ENCODE peak calls at places on chromosomes 11 and 22, in four cellular contexts. O is HFF-Myc, X is tibial nerve, V is cardiac muscle cell. P is an unnamed sample.

GRCh38 chr11:63951779-63952536 is 13.2 kb downstream of the NAA40 start:
- DNase-seq in O (no peak), X (no peak), V (no peak), P (no peak)

GRCh38 chr11:132886335-132886734 is 646.0 kb downstream of the OPCML start:
- DNase-seq in O (no peak), X (no peak), V (peak), P (no peak)

GRCh38 chr22:49298834-49299750 is 528.6 kb downstream of the BRD1 start:
- DNase-seq in O (no peak), X (no peak), V (no peak), P (peak)

GRCh38 chr11:12287374-12288211 is 89.8 kb upstream of the PARVA start:
- DNase-seq in O (peak), X (no peak), V (peak), P (peak)

GRCh38 chr11:90849278-90849677 is 626.4 kb upstream of the CHORDC1 start:
- DNase-seq in O (no peak), X (no peak), V (no peak), P (no peak)

GRCh38 chr22:44365196-44365802 is 52.5 kb upstream of the SHISAL1 start:
- DNase-seq in O (no peak), X (no peak), V (no peak), P (no peak)

GRCh38 chr11:58024601-58025091 is 965 bp downstream of the OR9Q1 start:
- DNase-seq in O (no peak), X (peak), V (peak), P (peak)

GRCh38 chr11:75968021-75968685 is 153.1 kb downstream of the UVRAG start:
- DNase-seq in O (no peak), X (no peak), V (no peak), P (no peak)

GRCh38 chr11:126146454-126147192 is 64.8 kb downstream of the RPUSD4 start:
- DNase-seq in O (no peak), X (no peak), V (no peak), P (no peak)

GRCh38 chr11:117580866-117581265 is 216.2 kb downstream of the DSCAML1 start:
- DNase-seq in O (no peak), X (no peak), V (no peak), P (peak)

GRCh38 chr11:46489668-46490560 is 98.3 kb upstream of the CHRM4 start:
- DNase-seq in O (no peak), X (no peak), V (peak), P (no peak)

GRCh38 chr22:22248878-22249277 is 4.3 kb downstream of the VPREB1 start:
- DNase-seq in O (no peak), X (no peak), V (no peak), P (no peak)

GRCh38 chr22:44538071-44538470 is 40.0 kb upstream of the RTL6 start:
- DNase-seq in O (no peak), X (no peak), V (no peak), P (no peak)

GRCh38 chr11:104256525-104256924 is 92.6 kb upstream of the PDGFD start:
- DNase-seq in O (no peak), X (no peak), V (peak), P (no peak)

GRCh38 chr11:17611049-17611448 is 64.0 kb downstream of the OTOG start:
- DNase-seq in O (no peak), X (no peak), V (no peak), P (no peak)

GRCh38 chr11:103798456-103798855 is 238.0 kb upstream of the DDI1 start:
- DNase-seq in O (no peak), X (no peak), V (no peak), P (no peak)

GRCh38 chr22:37751449-37752188 is 54.8 kb downstream of the TRIOBP start:
- DNase-seq in O (no peak), X (no peak), V (no peak), P (no peak)
- H3K4me3 ChIP-seq in O (no peak), X (no peak), V (no peak), P (no peak)

GRCh38 chr11:21427750-21428149 is 758.4 kb downstream of the NELL1 start:
- DNase-seq in O (no peak), X (no peak), V (no peak), P (no peak)

GRCh38 chr11:21426931-21427330 is 757.5 kb downstream of the NELL1 start:
- DNase-seq in O (no peak), X (no peak), V (no peak), P (no peak)

DNA sequence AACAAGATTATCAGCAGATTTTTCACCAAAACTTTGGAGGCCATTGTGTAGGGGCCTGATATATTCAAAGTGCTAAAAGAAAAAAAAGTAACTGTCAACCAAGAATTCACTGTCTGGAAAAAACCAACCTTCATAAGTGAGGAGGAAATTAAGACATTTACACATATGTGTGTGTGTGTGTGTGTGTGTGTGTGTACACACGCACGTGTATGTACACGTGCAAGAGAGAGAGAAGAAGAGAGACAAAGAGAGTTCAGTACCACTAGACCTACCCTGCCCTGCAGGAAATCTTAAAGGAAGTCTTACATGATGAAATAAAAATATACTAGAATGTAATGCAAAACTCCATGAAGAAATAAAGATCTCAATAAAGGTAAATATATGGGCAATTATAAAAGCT is 752.5 kb downstream of the NELL1 start:
- DNase-seq in O (no peak), X (no peak), V (no peak), P (no peak)
- H3K4me3 ChIP-seq in O (no peak), X (no peak), V (no peak), P (no peak)

GRCh38 chr11:9232482-9232881 is 32.7 kb downstream of the DENND5A start:
- DNase-seq in O (no peak), X (no peak), V (no peak), P (no peak)
- H3K4me3 ChIP-seq in O (no peak), X (no peak), V (no peak), P (no peak)

DNA sequence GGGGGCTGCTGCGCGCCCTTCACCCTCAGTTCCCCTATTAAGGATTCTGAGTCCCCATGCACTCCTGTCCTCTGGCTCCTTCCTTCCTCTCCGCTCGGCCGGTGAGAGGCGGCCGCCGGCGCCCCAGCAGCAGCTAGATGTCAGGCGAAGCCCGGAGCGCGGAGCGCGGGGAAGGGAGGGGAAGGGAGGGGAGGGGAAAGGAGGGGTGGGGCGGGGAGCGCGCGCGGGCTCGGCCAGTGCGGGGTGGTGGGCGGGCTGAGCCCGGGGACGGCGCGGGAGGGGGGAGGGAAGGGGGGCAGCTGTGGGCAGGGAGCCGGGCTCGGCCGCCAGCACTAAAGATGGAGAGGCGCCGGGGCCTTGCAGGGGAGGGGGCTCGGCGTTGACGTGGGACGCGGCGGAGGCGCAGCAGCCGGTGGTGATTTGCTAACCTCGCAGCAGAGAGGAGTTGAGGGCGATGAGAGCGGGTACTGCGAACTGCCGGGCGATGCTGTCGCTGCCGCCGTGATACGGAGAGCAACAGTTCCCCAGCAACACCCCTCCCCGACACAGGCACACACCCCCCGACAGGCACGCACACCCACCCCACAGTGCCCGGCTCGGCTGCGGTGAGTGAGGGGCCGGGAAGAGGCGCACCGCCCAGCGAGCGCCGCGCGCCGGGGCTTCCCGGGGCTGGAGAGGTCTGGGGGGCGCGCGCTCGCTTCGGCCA is at the start of gene ZBTB16:
- DNase-seq in O (no peak), X (peak), V (peak), P (peak)
- H3K4me3 ChIP-seq in O (peak), X (peak), V (peak), P (peak)

DNA sequence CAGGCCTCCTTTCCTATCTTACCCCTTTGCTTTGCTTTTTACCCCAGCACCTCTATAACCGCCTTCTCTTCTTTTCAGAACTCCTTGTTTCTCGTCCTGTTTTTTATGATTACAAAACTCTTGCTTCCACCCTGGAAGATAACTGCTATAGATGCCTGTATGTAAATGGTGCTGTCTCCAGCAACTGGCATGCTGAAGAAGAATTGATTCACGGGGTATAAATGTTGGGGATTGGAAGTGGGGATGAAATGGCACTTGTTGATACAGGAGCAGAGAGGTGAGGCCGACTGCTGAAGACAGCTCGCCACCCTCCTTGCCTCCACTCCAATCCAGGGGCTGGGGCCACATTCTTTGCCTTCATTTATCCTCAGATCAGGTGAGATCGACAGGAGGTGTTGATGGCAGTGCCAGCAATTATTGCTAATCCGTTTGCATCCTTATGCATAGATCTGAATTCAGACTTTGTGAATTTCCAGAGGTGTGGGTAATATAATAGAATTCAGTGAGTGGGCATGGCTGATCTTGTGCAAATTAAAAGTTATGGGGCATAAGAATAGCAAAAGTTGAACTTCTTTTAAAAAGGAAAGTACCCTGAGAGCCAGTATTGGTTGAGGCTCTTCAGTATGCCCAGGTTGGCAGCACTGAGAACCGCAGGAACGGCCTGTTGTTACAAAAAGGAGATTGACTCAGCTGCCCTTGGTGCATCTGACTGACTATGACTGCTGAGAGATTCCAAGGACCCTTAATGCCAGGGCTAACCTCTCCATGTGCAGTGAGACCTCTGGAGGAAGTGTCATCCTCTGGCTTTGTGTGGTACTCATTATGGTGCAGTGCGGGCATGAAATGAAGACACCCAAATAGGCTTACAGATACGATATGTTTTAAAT is 5.3 kb downstream of the NEAT1 start:
- DNase-seq in O (no peak), X (no peak), V (no peak), P (peak)
- H3K4me3 ChIP-seq in O (peak), X (peak), V (no peak), P (no peak)

GRCh38 chr11:78744202-78744601 is 169.5 kb upstream of the NARS2 start:
- DNase-seq in O (no peak), X (no peak), V (no peak), P (no peak)
- H3K4me3 ChIP-seq in O (no peak), X (no peak), V (no peak), P (no peak)

DNA sequence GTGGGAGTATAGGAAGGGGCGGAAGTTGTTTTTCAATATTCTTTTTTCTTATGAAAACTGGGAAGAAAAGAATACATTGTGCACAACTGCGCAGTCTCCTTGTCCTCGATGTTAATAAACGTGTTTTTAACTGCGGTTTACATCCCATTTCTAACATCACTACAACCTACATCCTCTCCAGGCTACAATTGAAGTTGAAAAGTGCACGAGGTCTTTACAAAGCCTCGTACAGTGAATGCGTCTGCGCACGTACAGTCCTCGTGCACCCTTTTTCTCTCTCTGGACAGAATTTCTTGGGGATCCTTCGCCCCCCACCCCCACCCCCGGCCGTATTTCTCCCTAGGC is 102.4 kb downstream of the WT1 start:
- DNase-seq in O (no peak), X (no peak), V (no peak), P (no peak)
- H3K4me3 ChIP-seq in O (no peak), X (peak), V (no peak), P (no peak)

GRCh38 chr22:31637375-31637937 is 24.6 kb downstream of the PISD start:
- DNase-seq in O (no peak), X (no peak), V (peak), P (no peak)
- H3K4me3 ChIP-seq in O (no peak), X (no peak), V (no peak), P (no peak)

GRCh38 chr22:26893711-26894110 is 236.3 kb downstream of the MIAT start:
- DNase-seq in O (no peak), X (no peak), V (no peak), P (no peak)
- H3K4me3 ChIP-seq in O (no peak), X (no peak), V (no peak), P (no peak)

GRCh38 chr11:73314121-73314948 is 6.3 kb downstream of the ARHGEF17 start:
- DNase-seq in O (no peak), X (no peak), V (peak), P (no peak)
- H3K4me3 ChIP-seq in O (peak), X (no peak), V (peak), P (no peak)

P was measured in lower leg skin.